ENCODE peak calls at places on chromosomes 13 and 19, in four cellular contexts. F, C, I and B are unnamed samples.

GRCh38 chr13:51451134-51451466 is 1.7 kb downstream of the INTS6 start:
- DNase-seq in I (no peak), F (no peak), C (no peak), B (no peak)

GRCh38 chr13:73943137-73943964 is 190.9 kb downstream of the KLF12 start:
- DNase-seq in F (no peak), C (no peak), I (no peak), B (no peak)

GRCh38 chr19:38003427-38004099 is 96.6 kb downstream of the SIPA1L3 start:
- DNase-seq in F (peak), C (no peak), I (no peak), B (peak)

GRCh38 chr13:85724554-85725432 is 74.4 kb downstream of the SLITRK6 start:
- DNase-seq in I (no peak), F (no peak), C (no peak), B (no peak)

GRCh38 chr13:97911311-97912138 is 42.0 kb upstream of the IPO5 start:
- DNase-seq in F (no peak), C (no peak), I (no peak), B (no peak)

GRCh38 chr13:33445476-33445875 is 159.9 kb upstream of the STARD13 start:
- DNase-seq in C (no peak), I (no peak), F (no peak), B (no peak)

GRCh38 chr19:8069116-8069973 is 16.8 kb downstream of the CCL25 start:
- DNase-seq in F (no peak), C (no peak), I (no peak), B (no peak)

GRCh38 chr19:58554494-58555368 is at the start of gene CHMP2A:
- DNase-seq in F (peak), I (peak), C (peak), B (peak)

GRCh38 chr13:109871018-109871370 is 84.6 kb upstream of the IRS2 start:
- DNase-seq in F (no peak), I (no peak), C (no peak), B (no peak)